ENCODE peak calls at places on chromosomes 12 and 14, in five cellular contexts. Q is CD4-positive, alpha-beta memory T cell; L is fibroblast of lung; Z is CD8-positive, alpha-beta memory T cell; B is uterus. N is an unnamed sample.

GRCh38 chr14:55789442-55789841 is 209.4 kb downstream of the KTN1 start:
- DNase-seq in Z (no peak), L (peak; percentile 46), Q (no peak), B (no peak), N (no peak)

GRCh38 chr12:115199831-115200230 is 515.9 kb upstream of the TBX3 start:
- DNase-seq in B (no peak), L (peak; percentile 88), Z (no peak), Q (no peak), N (no peak)

GRCh38 chr12:43285248-43285647 is 266.8 kb downstream of the ADAMTS20 start:
- DNase-seq in Q (no peak), Z (no peak), B (no peak), L (peak; percentile 85), N (no peak)

GRCh38 chr14:51616724-51617409 is 34.8 kb upstream of the FRMD6 start:
- DNase-seq in L (peak; percentile 90), B (no peak), Z (no peak), Q (no peak), N (no peak)

GRCh38 chr12:64400041-64400440 is 4.2 kb upstream of the XPOT start:
- DNase-seq in Z (no peak), B (no peak), L (peak; percentile 66), Q (peak; percentile 69), N (no peak)

GRCh38 chr12:45878630-45879255 is 111.6 kb downstream of the SCAF11 start:
- DNase-seq in Z (peak; percentile 4), B (no peak), Q (no peak), L (no peak), N (no peak)

GRCh38 chr14:99589031-99589441 is 15.0 kb downstream of the CCDC85C start:
- DNase-seq in B (no peak), L (no peak), Q (no peak), Z (no peak), N (no peak)

GRCh38 chr12:96365604-96366230 is 34.5 kb downstream of the CDK17 start:
- DNase-seq in Q (no peak), Z (no peak), B (no peak), L (no peak), N (no peak)

DNA sequence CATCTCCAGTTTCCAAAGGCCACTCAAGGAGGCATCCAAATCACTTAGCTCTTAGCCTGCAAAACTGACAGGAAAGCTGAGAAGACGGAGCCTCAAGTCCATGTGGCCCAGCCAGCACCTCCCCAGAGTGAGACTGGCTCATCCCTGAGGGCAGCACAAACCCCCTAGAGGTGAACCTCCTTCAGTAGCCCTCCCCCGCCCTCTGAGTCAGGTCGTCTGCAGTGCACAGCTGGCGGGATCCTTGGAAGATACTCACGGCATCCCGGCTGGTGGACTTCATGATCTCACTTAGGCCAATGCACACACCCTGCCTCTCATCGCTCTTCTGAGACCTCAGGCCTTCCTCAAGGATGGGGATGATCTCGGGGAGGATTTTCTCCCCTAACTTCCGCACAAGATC is 24.1 kb upstream of the RAB35 start:
- DNase-seq in Q (no peak), B (no peak), L (no peak), Z (no peak), N (no peak)
- H3K36me3 ChIP-seq in Q (peaks cover 84% of the 10 kb centered on the region), B (no peaks in the 10 kb centered on the region), L (peaks cover 49% of the 10 kb centered on the region), Z (peaks cover 68% of the 10 kb centered on the region), N (peaks cover 92% of the 10 kb centered on the region)

GRCh38 chr14:87940382-87940781 is 52.6 kb downstream of the GALC start:
- DNase-seq in Z (no peak), B (no peak), L (no peak), Q (no peak), N (no peak)

GRCh38 chr14:87935081-87935828 is 57.7 kb downstream of the GALC start:
- DNase-seq in L (no peak), Q (no peak), Z (no peak), B (no peak), N (no peak)

GRCh38 chr14:87934185-87934584 is 58.8 kb downstream of the GALC start:
- DNase-seq in L (no peak), Q (no peak), B (no peak), Z (no peak), N (no peak)

GRCh38 chr14:87940894-87941293 is 52.1 kb downstream of the GALC start:
- DNase-seq in B (no peak), Z (no peak), Q (no peak), L (no peak), N (no peak)

DNA sequence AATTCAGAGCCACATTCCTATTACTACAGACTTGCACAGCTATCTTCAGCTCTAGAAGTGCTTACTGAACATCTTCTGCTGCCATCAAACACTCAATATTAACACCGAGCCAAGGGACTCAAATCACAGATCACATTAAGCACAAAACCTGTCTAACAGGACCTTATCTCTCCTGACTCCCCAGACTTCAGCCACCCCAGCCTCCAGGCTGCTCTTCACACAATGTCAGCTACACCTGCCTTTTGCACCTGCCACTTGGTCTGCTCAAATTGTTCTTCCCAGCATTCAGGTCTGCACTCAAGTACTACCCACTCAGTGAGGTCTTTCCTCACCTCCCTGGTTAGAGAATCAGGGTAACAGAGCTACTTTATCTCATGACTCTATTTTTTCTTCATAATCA is 57.1 kb downstream of the GALC start:
- DNase-seq in L (no peak), B (no peak), Q (no peak), Z (no peak), N (no peak)
- H3K36me3 ChIP-seq in L (no peaks in the 10 kb centered on the region), B (no peaks in the 10 kb centered on the region), Q (peaks cover 18% of the 10 kb centered on the region), Z (peaks cover 6% of the 10 kb centered on the region), N (no peaks in the 10 kb centered on the region)

DNA sequence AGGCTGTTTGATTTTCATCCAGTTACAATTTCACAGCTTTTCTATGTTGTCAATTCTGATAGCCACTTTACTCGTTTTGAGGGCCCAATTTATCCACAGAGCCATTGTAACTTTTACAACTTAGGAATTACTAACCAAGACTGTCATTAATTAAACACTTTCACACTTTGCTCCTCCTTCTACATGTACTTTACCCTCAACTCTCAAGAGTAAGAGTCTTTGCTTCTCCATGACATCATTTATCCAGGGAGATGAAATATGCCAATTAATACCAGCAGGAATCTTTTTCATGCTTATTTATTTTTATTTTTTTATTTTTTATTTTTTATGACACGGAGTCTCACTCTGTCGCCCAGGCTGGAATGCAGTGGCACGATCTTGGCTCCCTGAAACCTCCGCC is 13.5 kb downstream of the SLIRP start:
- DNase-seq in B (no peak), Q (no peak), L (no peak), Z (no peak), N (no peak)
- H3K36me3 ChIP-seq in B (no peaks in the 10 kb centered on the region), Q (peaks cover 75% of the 10 kb centered on the region), L (peaks cover 6% of the 10 kb centered on the region), Z (peaks cover 59% of the 10 kb centered on the region), N (peaks cover 97% of the 10 kb centered on the region)

DNA sequence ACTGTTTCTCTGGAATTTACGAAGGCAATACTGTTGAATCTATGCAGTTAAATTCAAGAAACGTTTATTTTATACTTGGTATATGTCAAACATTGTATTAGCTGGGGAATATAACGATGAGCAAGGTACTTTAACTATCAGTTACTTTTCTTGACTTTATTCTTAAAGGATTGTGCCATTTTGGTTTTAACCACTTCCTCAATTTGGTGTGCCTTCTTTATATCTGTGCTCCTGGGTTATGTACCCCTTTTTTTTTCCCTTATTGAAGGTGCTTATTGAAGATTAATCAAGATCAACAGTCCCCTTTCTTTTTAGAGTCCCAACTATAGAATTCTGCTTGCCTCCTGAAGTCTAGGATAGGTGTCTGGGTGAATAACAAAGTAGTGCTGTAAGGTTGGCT is 5.8 kb downstream of the RAB21 start:
- DNase-seq in Z (no peak), B (no peak), L (no peak), Q (no peak), N (no peak)
- H3K36me3 ChIP-seq in Z (peaks cover 10% of the 10 kb centered on the region), B (no peaks in the 10 kb centered on the region), L (peaks cover 2% of the 10 kb centered on the region), Q (peaks cover 16% of the 10 kb centered on the region), N (peaks cover 79% of the 10 kb centered on the region)

GRCh38 chr12:123258593-123258992 is 13.1 kb downstream of the CDK2AP1 start:
- DNase-seq in Z (no peak), Q (no peak), B (no peak), L (no peak), N (no peak)
- H3K36me3 ChIP-seq in Z (peaks cover 31% of the 10 kb centered on the region), Q (peaks cover 47% of the 10 kb centered on the region), B (no peaks in the 10 kb centered on the region), L (peaks cover 20% of the 10 kb centered on the region), N (peaks cover 71% of the 10 kb centered on the region)

DNA sequence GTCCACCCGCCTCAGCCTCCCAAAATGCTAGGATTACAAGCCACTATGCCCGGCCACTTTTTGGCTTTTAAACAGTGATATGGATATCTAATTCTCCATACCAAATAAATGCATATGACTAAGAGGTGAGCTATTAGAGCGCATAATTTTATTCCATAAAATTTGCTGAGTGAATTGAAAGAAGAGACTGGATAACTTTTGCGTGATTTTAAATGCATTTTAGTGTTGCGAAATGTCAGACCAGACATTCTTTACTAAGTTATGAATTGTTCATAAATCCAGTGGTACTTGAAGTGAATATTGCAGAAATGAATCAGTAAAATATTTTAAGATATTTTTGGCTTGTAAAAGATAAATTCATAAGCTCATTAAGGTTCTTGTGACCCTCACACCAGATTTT is 50.9 kb upstream of the DIP2B start:
- DNase-seq in Q (no peak), Z (no peak), B (no peak), L (peak; percentile 16), N (peak; percentile 81)
- H3K36me3 ChIP-seq in Q (no peaks in the 10 kb centered on the region), Z (peaks cover 4% of the 10 kb centered on the region), B (no peaks in the 10 kb centered on the region), L (peaks cover 2% of the 10 kb centered on the region), N (peaks cover 40% of the 10 kb centered on the region)

GRCh38 chr14:54202288-54202687 is 194.5 kb upstream of the CDKN3 start:
- DNase-seq in B (no peak), Q (no peak), Z (no peak), L (no peak), N (no peak)
- H3K36me3 ChIP-seq in B (no peaks in the 10 kb centered on the region), Q (no peaks in the 10 kb centered on the region), Z (no peaks in the 10 kb centered on the region), L (no peaks in the 10 kb centered on the region), N (no peaks in the 10 kb centered on the region)

DNA sequence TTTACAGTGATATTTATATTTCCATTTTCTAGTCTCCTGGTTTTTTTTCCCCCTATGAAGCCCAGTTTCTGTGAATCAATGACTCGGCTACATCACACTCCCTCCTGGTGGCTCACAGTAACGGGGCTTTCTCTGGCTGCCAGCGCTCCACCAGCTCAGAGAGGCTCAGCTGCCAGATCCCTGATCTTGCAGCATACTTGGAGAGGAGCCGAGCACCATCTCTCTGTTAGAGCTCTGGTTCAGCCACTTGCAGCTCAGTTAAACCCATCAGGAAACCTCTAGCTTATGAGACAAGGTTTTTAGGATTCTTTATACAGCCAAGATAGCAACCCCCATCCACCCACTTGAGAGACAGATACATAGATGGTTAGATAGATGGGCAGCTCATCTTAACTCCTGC is 74.6 kb downstream of the CIT start:
- DNase-seq in Z (no peak), B (no peak), Q (no peak), L (peak; percentile 76), N (no peak)
- H3K36me3 ChIP-seq in Z (no peaks in the 10 kb centered on the region), B (no peaks in the 10 kb centered on the region), Q (no peaks in the 10 kb centered on the region), L (peaks cover 2% of the 10 kb centered on the region), N (peaks cover 11% of the 10 kb centered on the region)

GRCh38 chr14:103697196-103697595 is 18.1 kb downstream of the XRCC3 start:
- DNase-seq in L (no peak), Z (no peak), Q (no peak), B (no peak), N (no peak)

GRCh38 chr14:103695331-103696026 is 19.8 kb downstream of the XRCC3 start:
- DNase-seq in L (no peak), Q (no peak), Z (no peak), B (no peak), N (no peak)

GRCh38 chr14:103696027-103696402 is 19.2 kb downstream of the XRCC3 start:
- DNase-seq in L (no peak), Z (no peak), B (no peak), Q (no peak), N (no peak)

GRCh38 chr14:103697601-103698379 is 17.5 kb downstream of the XRCC3 start:
- DNase-seq in Q (peak; percentile 30), B (no peak), L (no peak), Z (no peak), N (no peak)

GRCh38 chr14:103696466-103697071 is 18.7 kb downstream of the XRCC3 start:
- DNase-seq in Q (no peak), Z (no peak), B (peak; percentile 69), L (peak; percentile 90), N (no peak)
- H3K36me3 ChIP-seq in Q (peaks cover 38% of the 10 kb centered on the region), Z (peaks cover 20% of the 10 kb centered on the region), B (no peaks in the 10 kb centered on the region), L (peaks cover 53% of the 10 kb centered on the region), N (peaks cover 60% of the 10 kb centered on the region)

N was measured in SK-N-MC.